ENCODE peak calls at places on chromosomes 3 and 15, in five cellular contexts. L is HepG2, S is HCT116, Z is K562, X is GM12878. H is an unnamed sample.

GRCh38 chr15:63708141-63708772 is 111.1 kb downstream of the FBXL22 start:
- DNase-seq in Z (no peak), S (no peak), L (no peak), X (no peak), H (no peak)

GRCh38 chr3:88230638-88231037 is 80.9 kb downstream of the C3orf38 start:
- DNase-seq in S (no peak), X (no peak), L (no peak), Z (no peak), H (no peak)

GRCh38 chr3:48088056-48088748 is 72.0 kb upstream of the MAP4 start:
- DNase-seq in Z (peak), X (no peak), S (no peak), L (no peak), H (peak)

GRCh38 chr15:91412529-91412928 is 312.5 kb downstream of the SV2B start:
- DNase-seq in L (no peak), Z (no peak), X (no peak), S (no peak), H (no peak)

GRCh38 chr3:87247086-87247781 is 20.1 kb downstream of the CHMP2B start:
- DNase-seq in L (no peak), S (no peak), X (no peak), Z (no peak), H (no peak)

GRCh38 chr15:83626171-83626802 is 27.6 kb upstream of the ADAMTSL3 start:
- DNase-seq in S (no peak), X (no peak), L (no peak), Z (no peak), H (no peak)

GRCh38 chr3:177565981-177566380 is 368.7 kb upstream of the TBL1XR1 start:
- DNase-seq in X (no peak), S (no peak), Z (no peak), L (no peak), H (no peak)

GRCh38 chr3:76646921-76647562 is 392.9 kb upstream of the ROBO2 start:
- DNase-seq in L (peak), Z (no peak), X (no peak), S (no peak), H (peak)

GRCh38 chr3:50620420-50620819 is 3.5 kb downstream of the MAPKAPK3 start:
- DNase-seq in X (no peak), S (no peak), L (no peak), Z (no peak), H (no peak)
- TF ChIP-seq SRF in X (no peak), S (no peak), L (no peak), Z (no peak), H (no peak)

DNA sequence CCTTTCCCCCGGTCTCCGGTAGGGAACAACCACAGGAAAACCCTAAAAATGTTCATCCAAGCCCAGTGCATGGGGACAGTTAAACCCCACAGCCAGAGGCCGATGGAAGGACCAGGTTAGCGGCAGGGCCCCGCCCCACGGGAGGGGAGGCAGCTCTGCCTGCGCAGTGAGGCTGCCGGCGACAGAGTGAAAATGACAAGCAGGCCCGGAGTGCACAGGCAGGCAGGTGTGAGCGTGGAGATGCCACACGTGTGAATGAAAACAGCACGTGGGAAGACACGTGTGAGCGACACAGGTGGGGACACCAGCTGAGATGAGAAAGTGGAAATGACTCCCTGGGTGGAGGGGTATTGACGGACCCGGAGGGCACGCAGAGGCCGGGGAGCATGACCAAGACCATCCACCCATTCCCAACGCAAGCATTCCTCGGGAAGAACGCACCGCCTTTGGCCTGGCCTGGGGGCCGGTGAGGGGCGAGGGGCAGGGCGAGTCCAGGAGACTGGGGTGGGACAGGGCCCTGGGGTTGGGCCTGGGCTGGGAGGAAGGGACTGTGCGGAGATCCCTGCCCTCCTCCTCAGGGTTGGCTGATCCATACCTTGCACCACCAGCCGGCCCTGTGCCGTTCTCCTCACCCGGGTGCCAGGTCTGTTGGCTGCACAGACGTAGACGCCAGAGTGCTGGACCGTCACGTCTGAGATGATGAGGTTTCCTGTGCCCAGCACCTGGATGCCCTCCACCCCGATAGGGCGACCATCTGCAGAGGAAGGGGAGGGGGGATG is 28.4 kb downstream of the RNU5B-1 start:
- DNase-seq in X (no peak), S (no peak), L (no peak), Z (no peak), H (no peak)
- TF ChIP-seq SRF in X (no peak), S (no peak), L (no peak), Z (no peak), H (no peak)

GRCh38 chr15:95492388-95493070 is 838.0 kb upstream of the NR2F2 start:
- DNase-seq in X (no peak), Z (no peak), L (no peak), S (no peak), H (no peak)

GRCh38 chr15:95497681-95498080 is 832.8 kb upstream of the NR2F2 start:
- DNase-seq in Z (no peak), S (no peak), X (no peak), L (no peak), H (no peak)

GRCh38 chr15:95499397-95499796 is 831.1 kb upstream of the NR2F2 start:
- DNase-seq in Z (no peak), L (no peak), S (no peak), X (no peak), H (no peak)

GRCh38 chr15:95498956-95499355 is 831.5 kb upstream of the NR2F2 start:
- DNase-seq in S (no peak), Z (no peak), X (no peak), L (no peak), H (no peak)

DNA sequence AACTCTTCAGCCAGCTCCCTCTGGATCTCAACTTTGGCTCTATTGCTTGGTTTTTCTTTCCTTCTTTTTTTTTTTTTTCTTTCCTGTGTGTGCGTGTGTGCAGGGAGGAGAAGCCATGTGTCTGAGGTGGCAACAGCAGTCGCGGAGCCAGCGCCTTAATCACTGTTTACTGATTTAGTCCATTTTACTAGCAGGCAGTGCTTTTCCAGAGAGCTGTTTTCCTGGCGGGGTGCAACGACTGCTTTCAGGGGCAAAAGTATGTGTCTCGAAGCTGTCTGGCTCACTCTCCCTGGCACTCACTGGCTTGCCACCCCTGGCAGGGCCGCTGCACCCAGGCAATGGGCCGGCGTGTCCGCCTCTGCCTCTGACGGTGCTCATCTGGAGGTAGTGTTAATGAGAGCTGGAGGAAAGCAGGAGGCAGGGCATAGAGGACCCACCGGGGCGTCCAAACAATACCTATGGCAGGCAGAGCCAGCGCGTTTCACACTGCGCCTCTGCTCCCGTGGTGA is 835.4 kb upstream of the NR2F2 start:
- DNase-seq in L (no peak), Z (no peak), X (no peak), S (no peak), H (no peak)
- TF ChIP-seq SRF in L (no peak), Z (no peak), X (no peak), S (no peak), H (no peak)

GRCh38 chr3:33717866-33718594 is at the start of gene CLASP2:
- DNase-seq in S (peak), X (peak), Z (peak), L (peak), H (peak)

GRCh38 chr3:33718595-33718907 is 497 bp upstream of the CLASP2 start:
- DNase-seq in Z (no peak), L (no peak), S (no peak), X (no peak), H (no peak)

GRCh38 chr3:33717616-33717865 is 513 bp downstream of the CLASP2 start:
- DNase-seq in S (peak), Z (peak), X (no peak), L (no peak), H (no peak)

GRCh38 chr3:33722186-33722585 is 4.1 kb upstream of the CLASP2 start:
- DNase-seq in L (no peak), X (no peak), S (no peak), Z (no peak), H (no peak)

DNA sequence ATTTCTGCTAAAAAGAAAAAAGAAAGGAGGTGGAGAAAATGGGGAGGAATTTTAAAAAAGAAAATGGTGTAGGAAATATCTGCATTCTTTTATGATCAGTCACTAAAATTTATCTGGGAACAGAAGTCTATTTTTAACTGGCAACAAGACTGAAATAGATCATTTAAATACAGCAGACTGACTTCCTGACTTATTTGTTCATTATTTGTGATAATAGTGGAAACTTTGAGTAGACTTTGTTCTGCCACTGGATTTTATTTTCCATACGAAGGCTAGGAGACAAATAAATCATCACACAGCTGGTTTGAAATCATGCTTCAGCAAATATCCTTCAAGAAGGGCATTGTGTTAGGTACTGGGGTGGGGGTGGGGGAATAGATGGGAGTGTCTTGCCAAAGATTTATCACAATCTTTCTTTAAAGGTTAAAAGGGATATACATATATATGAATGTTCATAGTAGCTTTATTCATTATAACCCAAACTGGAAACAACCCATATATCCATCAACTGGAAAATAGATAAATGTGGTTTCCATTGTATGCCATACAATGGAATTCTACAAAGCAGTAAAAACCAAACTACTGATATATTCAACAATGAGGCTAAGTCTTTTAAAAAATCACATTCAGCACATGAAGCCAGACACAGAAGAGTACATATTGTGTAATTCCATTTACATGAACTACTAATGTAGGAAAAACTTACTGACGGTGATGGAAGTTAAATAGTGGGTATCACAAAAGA is 4.7 kb upstream of the CLASP2 start:
- DNase-seq in Z (no peak), L (no peak), S (no peak), X (no peak), H (no peak)
- TF ChIP-seq SRF in Z (no peak), L (no peak), S (no peak), X (no peak), H (no peak)

DNA sequence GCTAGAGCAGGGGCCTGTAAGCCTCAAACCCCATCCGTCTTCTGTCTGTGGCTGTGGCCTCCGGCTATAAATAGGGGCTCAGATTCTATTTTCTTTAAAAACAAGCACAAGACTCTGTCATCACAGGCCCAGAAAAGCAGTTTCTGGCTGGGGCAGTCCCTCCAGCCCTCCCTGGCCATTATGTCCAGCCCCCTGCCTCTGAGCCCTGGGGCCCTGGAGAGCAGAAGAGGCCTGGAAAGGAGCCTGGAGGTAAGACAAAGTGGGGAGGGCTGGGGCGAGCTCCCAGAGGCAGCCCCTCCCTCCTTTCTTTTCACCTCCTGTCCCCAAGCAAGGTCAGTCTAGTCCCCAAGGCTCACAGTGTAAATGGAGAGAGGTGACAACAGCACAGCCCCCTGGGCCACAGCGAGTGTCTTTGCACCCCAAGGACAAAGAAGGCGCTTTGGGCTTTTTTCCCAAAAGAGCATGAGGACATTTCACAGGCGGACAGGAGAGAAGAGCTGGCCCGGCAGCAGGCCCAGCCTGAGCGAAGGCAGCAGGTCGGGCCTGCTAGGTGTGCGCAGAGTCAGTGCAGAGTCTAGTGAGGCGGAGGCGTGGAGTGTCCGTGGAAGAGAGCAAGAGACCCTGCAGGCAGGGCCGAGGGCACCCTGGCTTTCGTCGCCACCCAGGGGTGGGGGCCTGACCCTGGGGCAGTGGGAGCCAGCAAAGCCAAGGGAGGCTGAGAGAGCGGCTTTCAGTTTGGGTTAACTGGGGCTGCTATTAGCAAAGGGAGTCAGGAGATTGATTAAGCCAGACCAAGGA is 188.3 kb downstream of the TBC1D2B start:
- DNase-seq in Z (no peak), X (no peak), S (no peak), L (no peak), H (no peak)
- TF ChIP-seq SRF in Z (no peak), X (no peak), S (no peak), L (no peak), H (no peak)

GRCh38 chr3:63842127-63842526 is 21.5 kb downstream of the THOC7 start:
- DNase-seq in L (no peak), X (no peak), Z (no peak), S (no peak), H (no peak)

GRCh38 chr3:63849175-63849574 is 14.4 kb downstream of the THOC7 start:
- DNase-seq in X (no peak), Z (no peak), L (no peak), S (no peak), H (no peak)

GRCh38 chr3:63847718-63848450 is 15.7 kb downstream of the THOC7 start:
- DNase-seq in Z (no peak), S (no peak), X (no peak), L (no peak), H (no peak)

GRCh38 chr3:63841704-63842103 is 21.9 kb downstream of the THOC7 start:
- DNase-seq in S (no peak), X (no peak), Z (no peak), L (no peak), H (no peak)

DNA sequence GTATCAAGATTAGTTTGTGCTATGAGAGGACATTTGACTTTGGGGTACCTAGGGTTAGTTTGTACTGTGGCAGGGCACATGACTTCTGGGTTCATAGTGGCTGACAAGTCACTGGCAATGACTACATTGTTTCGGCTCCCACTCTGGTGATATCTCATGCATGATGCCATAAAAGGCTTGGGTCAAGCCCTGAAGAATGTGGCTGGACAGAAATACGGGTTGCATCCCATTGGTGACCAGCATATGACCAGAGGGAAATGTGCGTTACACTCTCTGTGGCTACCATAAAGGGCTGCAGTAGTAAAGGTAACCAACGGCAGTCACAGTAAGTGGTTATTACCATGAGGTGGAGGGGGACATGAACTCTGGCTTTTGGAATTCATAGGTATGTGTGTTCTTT is 18.4 kb downstream of the THOC7 start:
- DNase-seq in L (no peak), X (no peak), S (no peak), Z (no peak), H (no peak)
- TF ChIP-seq SRF in L (no peak), X (no peak), S (no peak), Z (no peak), H (no peak)

GRCh38 chr3:174949523-174949922 is 90.4 kb downstream of the NAALADL2 start:
- DNase-seq in Z (no peak), X (no peak), S (no peak), L (no peak), H (no peak)
- TF ChIP-seq SRF in Z (no peak), X (no peak), S (no peak), L (no peak), H (no peak)

H was measured in H1.